ENCODE peak calls at places on chromosomes 16 and 17, in seven cellular contexts. V, T, L, Z, F, J and Y are unnamed samples.

GRCh38 chr16:56244612-56245011 is 53.3 kb downstream of the GNAO1 start:
- DNase-seq in V (no peak), T (no peak), L (no peak), Z (no peak), F (no peak), J (no peak), Y (no peak)

GRCh38 chr17:65515959-65516948 is 45.2 kb downstream of the AXIN2 start:
- DNase-seq in V (no peak), T (no peak), L (no peak), Z (no peak), F (no peak), J (no peak), Y (no peak)

GRCh38 chr16:4660454-4661007 is 32.8 kb upstream of the NUDT16L1 start:
- DNase-seq in V (no peak), T (no peak), L (peak), Z (peak), F (no peak), J (peak), Y (no peak)

GRCh38 chr17:67605259-67605912 is 112.3 kb upstream of the NOL11 start:
- DNase-seq in V (no peak), T (no peak), L (peak), Z (peak), F (no peak), J (peak), Y (peak)

GRCh38 chr17:39080416-39081179 is 70.8 kb downstream of the PLXDC1 start:
- DNase-seq in V (no peak), T (no peak), L (no peak), Z (peak), F (no peak), J (no peak), Y (peak)

GRCh38 chr17:58658804-58659713 is 32.8 kb downstream of the TEX14 start:
- DNase-seq in V (peak), T (peak), L (peak), Z (peak), F (peak), J (peak), Y (peak)

GRCh38 chr17:31525801-31526549 is 134.5 kb downstream of the RAB11FIP4 start:
- DNase-seq in V (no peak), T (no peak), L (no peak), Z (no peak), F (peak), J (no peak), Y (no peak)

GRCh38 chr16:83930730-83931500 is 22.1 kb upstream of the OSGIN1 start:
- DNase-seq in V (no peak), T (no peak), L (no peak), Z (no peak), F (no peak), J (no peak), Y (no peak)

GRCh38 chr16:87698676-87699179 is 67.1 kb downstream of the KLHDC4 start:
- DNase-seq in V (no peak), T (no peak), L (no peak), Z (no peak), F (no peak), J (no peak), Y (no peak)

GRCh38 chr16:65956100-65956499 is 410.4 kb upstream of the CDH5 start:
- DNase-seq in V (no peak), T (no peak), L (no peak), Z (no peak), F (no peak), J (no peak), Y (no peak)

GRCh38 chr16:84795338-84796053 is 24.3 kb upstream of the CRISPLD2 start:
- DNase-seq in V (no peak), T (peak), L (peak), Z (peak), F (no peak), J (peak), Y (peak)

GRCh38 chr16:23504453-23505179 is 5.7 kb downstream of the GGA2 start:
- DNase-seq in V (no peak), T (no peak), L (no peak), Z (peak), F (peak), J (peak), Y (peak)

GRCh38 chr16:54324716-54325115 is 38.1 kb upstream of the IRX3 start:
- DNase-seq in V (no peak), T (no peak), L (no peak), Z (no peak), F (no peak), J (no peak), Y (no peak)

GRCh38 chr17:57084361-57084801 is 665 bp upstream of the AKAP1 start:
- DNase-seq in V (no peak), T (no peak), L (no peak), Z (no peak), F (no peak), J (no peak), Y (no peak)

GRCh38 chr16:64445245-64445644 is 676.6 kb downstream of the CDH11 start:
- DNase-seq in V (no peak), T (no peak), L (no peak), Z (no peak), F (no peak), J (no peak), Y (no peak)

GRCh38 chr17:47837401-47838039 is 3.6 kb downstream of the SCRN2 start:
- DNase-seq in V (no peak), T (no peak), L (peak), Z (no peak), F (no peak), J (no peak), Y (no peak)

GRCh38 chr16:801584-802363 is 1.2 kb upstream of the GNG13 start:
- DNase-seq in V (no peak), T (no peak), L (no peak), Z (no peak), F (no peak), J (no peak), Y (no peak)
- TF ChIP-seq POLR2A in V (no peak), T (no peak), L (no peak), Z (no peak), F (no peak), J (no peak), Y (no peak)

GRCh38 chr16:27770271-27771196 is 220.6 kb downstream of the KATNIP start:
- DNase-seq in V (no peak), T (no peak), L (no peak), Z (no peak), F (no peak), J (no peak), Y (no peak)
- TF ChIP-seq CTCF in V (no peak), T (no peak), L (no peak), Z (no peak), F (no peak), J (no peak), Y (no peak)

GRCh38 chr17:46769531-46770438 is 48.7 kb downstream of the WNT3 start:
- DNase-seq in V (no peak), T (no peak), L (no peak), Z (no peak), F (no peak), J (peak), Y (peak)
- H3K4me3 ChIP-seq in V (no peak), T (peak), L (peak), Z (peak), F (no peak), J (peak), Y (no peak)

GRCh38 chr17:76498886-76499667 is 2.1 kb downstream of the RHBDF2 start:
- DNase-seq in V (no peak), T (no peak), L (no peak), Z (no peak), F (peak), J (no peak), Y (no peak)
- TF ChIP-seq POLR2A in V (no peak), T (no peak), L (no peak), Z (no peak), F (no peak), J (no peak), Y (no peak)

DNA sequence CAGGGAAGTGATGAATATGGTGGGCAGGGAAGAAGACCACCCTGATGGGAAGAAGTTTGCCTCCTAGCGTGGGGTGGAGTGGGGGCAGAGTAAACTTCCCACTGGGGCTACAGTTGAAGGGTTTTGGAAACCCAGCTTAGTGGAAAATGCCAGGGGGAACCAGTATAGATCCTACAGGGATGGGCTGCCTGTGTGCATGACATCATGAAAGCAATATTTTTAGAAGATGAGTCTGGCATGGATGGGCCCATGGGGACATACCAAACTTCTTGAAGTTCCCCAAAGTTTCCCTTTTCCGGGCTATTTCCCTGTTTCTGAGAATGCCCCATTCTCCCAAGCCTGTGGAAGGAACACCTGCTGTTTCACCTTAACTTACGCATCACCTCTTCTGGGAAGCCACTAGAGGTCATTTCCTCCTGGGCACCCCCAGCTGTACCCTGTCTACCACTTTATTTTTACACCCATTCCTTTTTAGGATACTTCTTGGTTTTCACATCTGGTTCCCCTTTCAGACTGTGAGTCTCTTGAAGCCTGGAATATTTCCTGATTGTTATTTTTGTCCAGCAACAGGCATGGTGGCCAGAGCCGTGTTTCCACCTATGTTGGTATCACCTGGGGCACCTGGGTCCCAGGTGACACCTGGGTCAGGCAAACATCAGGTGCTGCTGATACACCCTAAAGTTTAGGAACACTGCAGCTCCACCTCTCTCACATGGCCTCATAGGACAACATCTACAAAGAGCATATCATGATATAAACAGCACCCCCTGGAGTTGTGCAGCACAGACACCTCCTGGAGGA is 9.8 kb downstream of the SOCS3 start:
- DNase-seq in V (no peak), T (no peak), L (no peak), Z (no peak), F (no peak), J (no peak), Y (no peak)
- TF ChIP-seq CTCF in V (no peak), T (no peak), L (no peak), Z (no peak), F (peak), J (no peak), Y (no peak)

GRCh38 chr17:81346090-81346907 is 49.0 kb upstream of the BAHCC1 start:
- DNase-seq in V (no peak), T (peak), L (peak), Z (peak), F (peak), J (peak), Y (peak)
- H3K4me3 ChIP-seq in V (peak), T (peak), L (peak), Z (peak), F (peak), J (peak), Y (peak)

GRCh38 chr17:40100419-40100668 is at the start of gene NR1D1:
- DNase-seq in V (no peak), T (no peak), L (no peak), Z (no peak), F (no peak), J (no peak), Y (no peak)
- TF ChIP-seq POLR2A in V (no peak), T (peak), L (peak), Z (peak), F (peak), J (peak), Y (no peak)

GRCh38 chr17:62720126-62720850 is 87.8 kb downstream of the MARCHF10 start:
- DNase-seq in V (no peak), T (no peak), L (no peak), Z (no peak), F (peak), J (no peak), Y (no peak)
- TF ChIP-seq CTCF in V (peak), T (no peak), L (no peak), Z (no peak), F (peak), J (no peak), Y (no peak)

GRCh38 chr16:28538733-28539596 is at the start of gene NUPR1:
- DNase-seq in V (no peak), T (peak), L (peak), Z (peak), F (peak), J (peak), Y (peak)

GRCh38 chr16:28534542-28535373 is 4.0 kb downstream of the NUPR1 start:
- DNase-seq in V (no peak), T (peak), L (peak), Z (no peak), F (no peak), J (peak), Y (peak)

GRCh38 chr16:28543072-28543471 is 4.3 kb upstream of the NUPR1 start:
- DNase-seq in V (no peak), T (no peak), L (peak), Z (no peak), F (no peak), J (peak), Y (no peak)

GRCh38 chr16:28537076-28537475 is 1.7 kb downstream of the NUPR1 start:
- DNase-seq in V (no peak), T (no peak), L (no peak), Z (no peak), F (no peak), J (no peak), Y (peak)

GRCh38 chr16:28537964-28538732 is 626 bp downstream of the NUPR1 start:
- DNase-seq in V (no peak), T (no peak), L (peak), Z (no peak), F (no peak), J (peak), Y (no peak)
- H3K4me3 ChIP-seq in V (no peak), T (peak), L (peak), Z (peak), F (peak), J (peak), Y (peak)

DNA sequence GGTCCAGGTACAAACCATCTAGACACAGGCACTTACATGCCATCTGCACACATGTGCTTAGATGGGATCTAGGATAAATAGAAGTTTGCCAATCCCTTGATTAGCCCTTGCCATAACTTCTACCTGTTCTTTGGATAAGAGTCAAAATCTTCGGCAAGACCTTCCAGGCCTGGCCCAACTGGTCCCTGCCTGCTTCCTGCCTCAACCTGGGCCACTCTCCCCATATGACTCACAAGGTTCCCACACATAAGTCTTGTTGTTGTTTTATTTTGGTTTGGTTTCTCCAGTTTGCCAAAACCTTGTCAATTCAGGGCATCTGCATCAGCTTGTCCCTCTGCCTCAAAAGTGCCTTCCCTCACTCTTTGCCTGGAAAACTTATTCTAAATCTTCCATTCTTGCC is 95.3 kb upstream of the XYLT1 start:
- DNase-seq in V (no peak), T (no peak), L (no peak), Z (no peak), F (no peak), J (no peak), Y (peak)
- TF ChIP-seq POLR2A in V (no peak), T (no peak), L (no peak), Z (no peak), F (no peak), J (no peak), Y (no peak)